ENCODE peak calls at places on chromosomes 16 and 17, in nine cellular contexts. Y is NCI-H1694 treated with DMSO at 0.1 percent for 48 hours; M is activated T-cell treated with anti-CD3 and anti-CD28 coated beads, Interleukin-2, amount 50 U/mL, for 4 hours; L is activated T-helper 1 cell treated with Interleukin-2 at 50 U/mL for 16 hours; Q is NCI-H510A; X is astrocyte of the spinal cord; T is stimulated activated naive B cell treated with anti-CD40 and anti-IgM and Interleukin-4, amounts not matched to agents 10 μg/mL and 1 μg/mL and 100 μg/mL, for 72 hours; J is CD8-positive, alpha-beta memory T cell; N is mucosa of descending colon. W is an unnamed sample.

GRCh38 chr16:70738083-70738977 is 52.5 kb upstream of the MTSS2 start:
- DNase-seq in Y (peak; percentile 39), M (no peak), L (no peak), Q (peak; percentile 52), X (peak; percentile 71), T (no peak), J (no peak), N (no peak), W (peak; percentile 43)

GRCh38 chr16:15701975-15702970 is 52.2 kb downstream of the NDE1 start:
- DNase-seq in Y (no peak), M (no peak), L (no peak), Q (no peak), X (peak; percentile 63), T (no peak), J (no peak), N (no peak), W (no peak)

GRCh38 chr17:29007456-29008455 is 1.9 kb upstream of the SEZ6 start:
- DNase-seq in Y (no peak), M (no peak), L (no peak), Q (no peak), X (no peak), T (no peak), J (no peak), N (no peak), W (peak; percentile 82)

GRCh38 chr17:36527851-36528250 is 6.8 kb downstream of the MYO19 start:
- DNase-seq in Y (no peak), M (no peak), L (no peak), Q (no peak), X (no peak), T (no peak), J (no peak), N (no peak), W (no peak)

GRCh38 chr17:28968269-28968913 is 17.1 kb upstream of the PHF12 start:
- DNase-seq in Y (no peak), M (no peak), L (no peak), Q (no peak), X (no peak), T (no peak), J (no peak), N (no peak), W (peak; percentile 59)

GRCh38 chr17:17018612-17019429 is 23.4 kb upstream of the MPRIP start:
- DNase-seq in Y (no peak), M (no peak), L (no peak), Q (peak; percentile 94), X (no peak), T (no peak), J (no peak), N (peak; percentile 53), W (no peak)

GRCh38 chr17:6374761-6375312 is 60.1 kb downstream of the AIPL1 start:
- DNase-seq in Y (no peak), M (peak; percentile 7), L (no peak), Q (no peak), X (peak; percentile 66), T (peak; percentile 48), J (no peak), N (no peak), W (peak; percentile 91)

GRCh38 chr17:74798239-74798707 is 22.1 kb upstream of the NAT9 start:
- DNase-seq in Y (no peak), M (no peak), L (no peak), Q (no peak), X (peak; percentile 14), T (no peak), J (no peak), N (no peak), W (peak; percentile 56)

GRCh38 chr17:32492281-32492623 is 5.5 kb downstream of the CDK5R1 start:
- DNase-seq in Y (no peak), M (no peak), L (no peak), Q (no peak), X (no peak), T (no peak), J (no peak), N (no peak), W (no peak)